ENCODE peak calls at places on chromosome 6, in five cellular contexts. N is A549, V is K562, T is SK-N-SH, E is GM12878. O is an unnamed sample.

GRCh38 chr6:104862456-104862855 is 2.7 kb upstream of the HACE1 start:
- DNase-seq in N (no peak), E (no peak), V (no peak), T (no peak), O (peak)

GRCh38 chr6:158642097-158642601 is 2.4 kb downstream of the DYNLT1 start:
- DNase-seq in T (no peak), V (no peak), E (no peak), N (no peak), O (peak)

GRCh38 chr6:4950076-4950475 is 53.8 kb downstream of the RPP40 start:
- DNase-seq in T (no peak), V (no peak), N (no peak), E (no peak), O (no peak)

GRCh38 chr6:28005975-28006374 is 48.9 kb downstream of the OR2B6 start:
- DNase-seq in N (no peak), E (no peak), V (no peak), T (no peak), O (no peak)

GRCh38 chr6:26414281-26414680 is 12.2 kb downstream of the BTN3A1 start:
- DNase-seq in V (no peak), N (no peak), T (no peak), E (no peak), O (no peak)

GRCh38 chr6:154230390-154230789 is 126.2 kb downstream of the IPCEF1 start:
- DNase-seq in E (no peak), N (no peak), T (no peak), V (no peak), O (no peak)

GRCh38 chr6:97282238-97282725 is 734 bp downstream of the MMS22L start:
- DNase-seq in E (no peak), N (peak), V (peak), T (peak), O (no peak)

GRCh38 chr6:42292002-42292735 is 74.5 kb upstream of the MRPS10 start:
- DNase-seq in E (no peak), T (no peak), V (no peak), N (peak), O (peak)

GRCh38 chr6:158026054-158026900 is 44.6 kb downstream of the SYNJ2 start:
- DNase-seq in N (peak), V (peak), E (no peak), T (peak), O (peak)

GRCh38 chr6:39193201-39193791 is 36.0 kb downstream of the KCNK5 start:
- DNase-seq in E (no peak), N (no peak), V (peak), T (no peak), O (no peak)

GRCh38 chr6:37648465-37649330 is 49.0 kb downstream of the MDGA1 start:
- DNase-seq in T (no peak), V (peak), E (no peak), N (no peak), O (no peak)

GRCh38 chr6:84062519-84063154 is 29.1 kb downstream of the MRAP2 start:
- DNase-seq in E (no peak), T (no peak), V (peak), N (no peak), O (no peak)

GRCh38 chr6:102907181-102907580 is 1513.7 kb downstream of the GRIK2 start:
- DNase-seq in N (no peak), V (no peak), T (no peak), E (no peak), O (no peak)

DNA sequence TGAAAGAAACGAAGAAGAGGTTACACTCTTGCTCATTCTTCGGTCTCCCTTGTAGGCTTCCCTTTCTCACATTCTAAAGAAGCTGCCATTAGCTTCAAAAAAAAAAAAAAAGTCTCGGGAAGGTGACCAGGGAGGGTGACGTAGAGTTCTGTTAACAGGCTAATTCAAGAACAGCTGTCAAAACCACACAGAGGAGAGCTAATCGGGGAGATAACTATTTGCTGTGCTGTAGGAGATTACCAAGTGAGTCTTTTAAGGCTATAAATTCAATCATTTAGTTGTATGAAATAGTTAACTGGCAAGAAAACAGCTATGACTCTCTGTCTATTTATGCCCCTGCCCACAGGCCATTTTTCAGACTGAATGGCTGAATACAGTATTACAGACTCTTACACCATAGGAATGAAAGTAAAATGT is 256.8 kb downstream of the SYNE1 start:
- DNase-seq in T (peak), E (no peak), N (no peak), V (no peak), O (peak)
- TF ChIP-seq RCOR1 in T (no peak), E (no peak), N (no peak), V (no peak), O (no peak)

GRCh38 chr6:126020305-126021050 is 34.1 kb downstream of the TRMT11 start:
- DNase-seq in N (no peak), T (no peak), V (no peak), E (no peak), O (peak)
- TF ChIP-seq RCOR1 in N (no peak), T (no peak), V (no peak), E (no peak), O (no peak)

GRCh38 chr6:2021713-2022125 is 223.7 kb downstream of the GMDS start:
- DNase-seq in N (no peak), E (no peak), V (no peak), T (no peak), O (peak)

GRCh38 chr6:2016040-2016439 is 229.4 kb downstream of the GMDS start:
- DNase-seq in N (no peak), E (no peak), T (no peak), V (no peak), O (no peak)

GRCh38 chr6:2026133-2026532 is 219.3 kb downstream of the GMDS start:
- DNase-seq in E (no peak), V (no peak), T (no peak), N (no peak), O (no peak)

GRCh38 chr6:2019051-2019450 is 226.4 kb downstream of the GMDS start:
- DNase-seq in E (no peak), T (no peak), N (no peak), V (no peak), O (no peak)

GRCh38 chr6:2020909-2021308 is 224.5 kb downstream of the GMDS start:
- DNase-seq in T (no peak), V (no peak), N (no peak), E (no peak), O (peak)
- TF ChIP-seq RCOR1 in T (no peak), V (no peak), N (no peak), E (no peak), O (no peak)

GRCh38 chr6:45971287-45971686 is 44.4 kb downstream of the CLIC5 start:
- DNase-seq in T (no peak), V (no peak), N (no peak), E (no peak), O (no peak)

GRCh38 chr6:45969883-45970282 is 45.8 kb downstream of the CLIC5 start:
- DNase-seq in V (no peak), T (no peak), E (no peak), N (no peak), O (no peak)

GRCh38 chr6:45972795-45973503 is 42.7 kb downstream of the CLIC5 start:
- DNase-seq in E (no peak), N (no peak), T (no peak), V (no peak), O (no peak)

GRCh38 chr6:45969026-45969425 is 46.6 kb downstream of the CLIC5 start:
- DNase-seq in T (no peak), E (no peak), N (no peak), V (no peak), O (no peak)

DNA sequence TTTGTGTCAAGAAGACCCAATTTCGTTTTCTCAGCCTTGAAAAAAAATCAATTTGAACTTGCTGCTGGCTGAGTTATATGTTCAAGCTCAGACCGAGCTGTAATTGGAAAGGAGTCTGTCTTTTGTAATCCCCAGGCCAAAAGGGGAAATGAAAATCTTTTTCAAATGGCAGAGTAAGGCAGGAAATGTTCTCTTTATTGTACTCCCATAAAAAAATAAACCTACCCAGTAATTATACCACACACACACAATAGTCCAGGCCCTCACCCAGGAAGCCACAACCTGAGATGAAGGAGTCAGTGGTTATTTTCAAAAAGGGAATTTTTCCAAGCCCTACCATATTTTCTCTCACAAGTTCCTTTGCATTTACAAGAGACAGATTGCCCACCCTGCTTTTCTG is 45.3 kb downstream of the CLIC5 start:
- DNase-seq in N (no peak), E (no peak), V (no peak), T (no peak), O (no peak)
- TF ChIP-seq RCOR1 in N (no peak), E (no peak), V (no peak), T (no peak), O (no peak)

DNA sequence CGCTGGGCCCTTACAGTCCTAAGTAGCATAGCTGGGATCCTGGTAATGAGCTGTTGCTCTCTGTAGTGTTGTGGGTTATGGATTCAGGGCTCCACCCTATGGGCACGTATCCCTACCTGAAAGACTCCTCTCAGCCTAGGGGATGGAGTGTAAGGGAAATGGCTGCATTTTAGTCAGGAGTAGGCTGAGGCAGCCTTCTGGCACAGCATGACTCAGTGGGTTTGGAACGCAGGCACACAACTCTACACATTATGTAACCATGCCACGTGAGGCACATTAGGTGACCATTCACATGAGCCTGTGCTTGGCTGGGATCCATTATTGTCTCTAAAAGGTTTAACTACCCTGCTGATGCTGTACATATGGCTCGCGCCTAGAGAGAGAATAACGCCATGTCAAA is 27.8 kb downstream of the HDDC2 start:
- DNase-seq in N (no peak), V (no peak), T (no peak), E (no peak), O (peak)
- TF ChIP-seq RCOR1 in N (no peak), V (no peak), T (no peak), E (no peak), O (no peak)

DNA sequence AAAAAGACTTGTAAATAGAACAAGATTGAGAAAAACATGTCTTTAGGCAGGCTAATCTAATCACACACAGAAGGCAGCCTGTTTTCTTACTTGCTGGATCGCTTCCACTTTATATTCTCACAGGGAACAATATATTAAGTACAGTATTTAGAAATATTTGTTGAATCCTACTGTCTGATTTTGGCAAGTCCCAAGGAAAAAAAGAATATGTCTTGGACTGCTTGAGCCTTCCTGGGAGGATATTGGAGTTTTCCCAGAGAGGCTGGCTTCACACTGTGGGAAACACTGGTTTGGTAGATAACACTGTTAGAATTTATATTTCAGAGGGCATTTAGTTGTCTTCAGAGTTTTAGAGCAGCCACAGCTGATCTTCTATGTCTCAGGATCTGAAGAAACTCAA is 229.7 kb downstream of the PRL start:
- DNase-seq in N (no peak), V (no peak), T (no peak), E (no peak), O (no peak)
- TF ChIP-seq RCOR1 in N (no peak), V (no peak), T (no peak), E (no peak), O (no peak)

DNA sequence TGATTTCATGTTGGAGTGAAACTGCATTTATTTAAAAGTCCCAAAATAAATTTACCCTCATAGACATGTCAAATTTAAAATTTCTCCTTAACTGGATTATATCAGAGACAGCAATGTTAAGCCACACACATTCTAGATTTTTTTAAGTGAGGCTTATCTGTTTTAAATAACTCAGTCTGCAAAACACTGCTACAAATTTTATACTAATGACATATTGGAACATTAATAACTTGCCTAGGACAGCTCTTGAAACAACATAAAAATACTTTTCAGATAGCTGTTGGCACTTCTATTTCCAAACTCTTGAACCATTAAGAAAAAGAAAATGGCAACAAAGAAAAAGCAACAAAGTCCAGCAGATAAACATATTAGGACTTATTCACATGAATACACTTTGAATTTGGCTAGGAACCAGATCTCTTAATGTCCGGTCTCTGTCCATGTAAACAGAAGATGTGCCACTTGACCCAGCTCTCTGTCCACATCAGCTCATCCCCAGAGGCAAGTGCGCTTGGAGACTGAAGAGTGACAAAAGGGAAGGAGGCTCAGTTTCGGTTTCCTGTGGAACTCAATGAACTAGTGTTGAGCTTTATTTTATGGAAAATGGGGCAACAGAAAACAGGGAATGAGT is 219.3 kb upstream of the THBS2 start:
- DNase-seq in V (no peak), N (no peak), T (no peak), E (no peak), O (no peak)
- TF ChIP-seq RCOR1 in V (no peak), N (no peak), T (no peak), E (no peak), O (no peak)

GRCh38 chr6:816510-817084 is 123.7 kb upstream of the EXOC2 start:
- DNase-seq in E (no peak), V (no peak), T (no peak), N (no peak), O (no peak)
- TF ChIP-seq RCOR1 in E (no peak), V (no peak), T (no peak), N (no peak), O (no peak)

DNA sequence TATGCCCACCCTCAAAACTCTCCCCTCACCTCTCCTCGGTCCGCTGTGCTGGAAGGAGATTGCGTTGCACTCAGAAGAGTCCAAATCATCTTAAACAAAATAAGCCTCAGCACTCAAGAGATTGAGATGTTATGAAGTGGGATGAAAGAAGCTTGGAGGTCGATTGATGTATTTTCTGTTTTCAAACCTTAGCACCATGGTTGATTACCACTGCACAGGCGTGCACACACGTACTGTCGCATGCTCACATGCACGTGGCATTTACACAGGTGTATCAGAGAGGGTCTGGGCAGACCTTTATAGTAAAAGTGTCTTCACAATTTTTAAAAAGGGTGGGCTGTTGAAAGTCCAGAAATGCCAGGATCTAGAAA is 612 bp upstream of the AGPAT4 start:
- DNase-seq in N (no peak), V (no peak), E (no peak), T (no peak), O (no peak)
- TF ChIP-seq RCOR1 in N (no peak), V (no peak), E (no peak), T (no peak), O (no peak)

O was measured in IMR-90.